ENCODE peak calls at places on chromosomes 7 and 10, in four cellular contexts. One of them, this sample, is unnamed.

GRCh38 chr10:31090894-31091607 is 59.4 kb upstream of the ZNF438 start:
- DNase-seq in IMR-90: peak
- DNase-seq in H9: no peak
- DNase-seq in mesendoderm: no peak
- DNase-seq in this sample: no peak

GRCh38 chr7:48962821-48963505 is 38.6 kb downstream of the CDC14C start:
- DNase-seq in IMR-90: no peak
- DNase-seq in mesendoderm: peak
- DNase-seq in H9: no peak
- DNase-seq in this sample: no peak

GRCh38 chr7:77251519-77251819 is 51.9 kb upstream of the FGL2 start:
- DNase-seq in IMR-90: no peak
- DNase-seq in mesendoderm: no peak
- DNase-seq in H9: no peak
- DNase-seq in this sample: no peak

GRCh38 chr7:82051641-82052040 is 281.8 kb upstream of the HGF start:
- DNase-seq in IMR-90: no peak
- DNase-seq in H9: no peak
- DNase-seq in mesendoderm: peak
- DNase-seq in this sample: no peak

GRCh38 chr10:30993155-30993554 is 38.5 kb downstream of the ZNF438 start:
- DNase-seq in IMR-90: no peak
- DNase-seq in H9: no peak
- DNase-seq in mesendoderm: no peak
- DNase-seq in this sample: no peak

GRCh38 chr10:102727037-102727818 is 12.8 kb downstream of the SFXN2 start:
- DNase-seq in mesendoderm: no peak
- DNase-seq in H9: no peak
- DNase-seq in IMR-90: no peak
- DNase-seq in this sample: no peak

GRCh38 chr7:121343302-121343701 is 14.5 kb downstream of the WNT16 start:
- DNase-seq in mesendoderm: no peak
- DNase-seq in H9: no peak
- DNase-seq in IMR-90: peak
- DNase-seq in this sample: no peak

GRCh38 chr7:158270106-158270775 is 317.4 kb downstream of the PTPRN2 start:
- DNase-seq in mesendoderm: no peak
- DNase-seq in IMR-90: no peak
- DNase-seq in H9: no peak
- DNase-seq in this sample: no peak

GRCh38 chr7:114082934-114083647 is 164.3 kb upstream of the PPP1R3A start:
- DNase-seq in mesendoderm: peak
- DNase-seq in H9: peak
- DNase-seq in IMR-90: no peak
- DNase-seq in this sample: no peak

GRCh38 chr7:17275749-17276671 is 22.4 kb upstream of the AHR start:
- DNase-seq in IMR-90: peak
- DNase-seq in H9: no peak
- DNase-seq in mesendoderm: no peak
- DNase-seq in this sample: no peak

GRCh38 chr10:78049861-78050260 is 16.2 kb downstream of the RPS24 start:
- DNase-seq in IMR-90: no peak
- DNase-seq in mesendoderm: no peak
- DNase-seq in H9: no peak
- DNase-seq in this sample: no peak

GRCh38 chr10:12397147-12397896 is 48.0 kb downstream of the CAMK1D start:
- DNase-seq in IMR-90: no peak
- DNase-seq in H9: no peak
- DNase-seq in mesendoderm: no peak
- DNase-seq in this sample: no peak

GRCh38 chr10:92880233-92880861 is 32.0 kb downstream of the EXOC6 start:
- DNase-seq in H9: no peak
- DNase-seq in mesendoderm: peak
- DNase-seq in IMR-90: peak
- DNase-seq in this sample: no peak

GRCh38 chr7:131231381-131232220 is 96.1 kb upstream of the MKLN1 start:
- DNase-seq in H9: no peak
- DNase-seq in IMR-90: peak
- DNase-seq in mesendoderm: peak
- DNase-seq in this sample: no peak

GRCh38 chr7:41003031-41003925 is 699.6 kb downstream of the INHBA start:
- DNase-seq in IMR-90: peak
- DNase-seq in H9: peak
- DNase-seq in mesendoderm: peak
- DNase-seq in this sample: peak

GRCh38 chr10:14560794-14561765 is 213.6 kb downstream of the FAM107B start:
- DNase-seq in H9: no peak
- DNase-seq in IMR-90: no peak
- DNase-seq in mesendoderm: no peak
- DNase-seq in this sample: no peak

GRCh38 chr7:64890761-64891666 is 12.1 kb upstream of the ZNF273 start:
- DNase-seq in IMR-90: no peak
- DNase-seq in H9: no peak
- DNase-seq in mesendoderm: no peak
- DNase-seq in this sample: no peak

GRCh38 chr7:29988391-29989256 is 977 bp downstream of the SCRN1 start:
- DNase-seq in mesendoderm: peak
- DNase-seq in H9: peak
- DNase-seq in IMR-90: peak
- DNase-seq in this sample: peak

GRCh38 chr10:58393317-58393716 is 8.1 kb downstream of the TFAM start:
- DNase-seq in IMR-90: peak
- DNase-seq in H9: no peak
- DNase-seq in mesendoderm: no peak
- DNase-seq in this sample: no peak

GRCh38 chr7:12756841-12757240 is 69.4 kb downstream of the ARL4A start:
- DNase-seq in mesendoderm: no peak
- DNase-seq in IMR-90: no peak
- DNase-seq in H9: no peak
- DNase-seq in this sample: no peak

GRCh38 chr10:15144788-15145187 is 23.7 kb downstream of the NMT2 start:
- DNase-seq in H9: no peak
- DNase-seq in IMR-90: peak
- DNase-seq in mesendoderm: no peak
- DNase-seq in this sample: no peak

GRCh38 chr10:57964371-57964770 is 303.3 kb downstream of the IPMK start:
- DNase-seq in mesendoderm: no peak
- DNase-seq in IMR-90: peak
- DNase-seq in H9: no peak
- DNase-seq in this sample: no peak

GRCh38 chr10:52312999-52313349 is 1.1 kb upstream of the DKK1 start:
- DNase-seq in IMR-90: peak
- DNase-seq in H9: no peak
- DNase-seq in mesendoderm: no peak
- DNase-seq in this sample: no peak

GRCh38 chr10:2836921-2837662 is 230.3 kb upstream of the PFKP start:
- DNase-seq in mesendoderm: no peak
- DNase-seq in IMR-90: no peak
- DNase-seq in H9: no peak
- DNase-seq in this sample: no peak

GRCh38 chr7:44294325-44295069 is 30.9 kb downstream of the CAMK2B start:
- DNase-seq in H9: no peak
- DNase-seq in IMR-90: no peak
- DNase-seq in mesendoderm: no peak
- DNase-seq in this sample: no peak

GRCh38 chr7:37916017-37916672 is 472 bp downstream of the SFRP4 start:
- DNase-seq in H9: peak
- DNase-seq in IMR-90: no peak
- DNase-seq in mesendoderm: peak
- DNase-seq in this sample: peak

GRCh38 chr7:136687693-136688322 is 180.6 kb upstream of the CHRM2 start:
- DNase-seq in mesendoderm: peak
- DNase-seq in H9: no peak
- DNase-seq in IMR-90: peak
- DNase-seq in this sample: no peak

GRCh38 chr7:79806161-79806734 is 328.4 kb upstream of the GNAI1 start:
- DNase-seq in mesendoderm: no peak
- DNase-seq in H9: no peak
- DNase-seq in IMR-90: peak
- DNase-seq in this sample: no peak

GRCh38 chr7:137592232-137592896 is 248.8 kb upstream of the PTN start:
- DNase-seq in mesendoderm: peak
- DNase-seq in H9: peak
- DNase-seq in IMR-90: peak
- DNase-seq in this sample: peak

GRCh38 chr10:34565934-34566333 is 249.2 kb downstream of the PARD3 start:
- DNase-seq in mesendoderm: peak
- DNase-seq in H9: no peak
- DNase-seq in IMR-90: peak
- DNase-seq in this sample: no peak

GRCh38 chr10:66982792-66983481 is 57.1 kb downstream of the LRRTM3 start:
- DNase-seq in IMR-90: no peak
- DNase-seq in H9: no peak
- DNase-seq in mesendoderm: no peak
- DNase-seq in this sample: no peak

GRCh38 chr7:2913760-2914387 is 69.8 kb upstream of the GNA12 start:
- DNase-seq in IMR-90: no peak
- DNase-seq in H9: no peak
- DNase-seq in mesendoderm: no peak
- DNase-seq in this sample: no peak

GRCh38 chr7:135414850-135415439 is 95.0 kb downstream of the CNOT4 start:
- DNase-seq in mesendoderm: peak
- DNase-seq in H9: peak
- DNase-seq in IMR-90: peak
- DNase-seq in this sample: peak

GRCh38 chr7:130135208-130136205 is 65.2 kb downstream of the KLHDC10 start:
- DNase-seq in H9: no peak
- DNase-seq in IMR-90: peak
- DNase-seq in mesendoderm: no peak
- DNase-seq in this sample: no peak

GRCh38 chr10:122051609-122052385 is 62.8 kb downstream of the TACC2 start:
- DNase-seq in IMR-90: peak
- DNase-seq in H9: peak
- DNase-seq in mesendoderm: peak
- DNase-seq in this sample: peak

GRCh38 chr7:102046373-102047117 is 229.1 kb downstream of the CUX1 start:
- DNase-seq in IMR-90: peak
- DNase-seq in H9: no peak
- DNase-seq in mesendoderm: no peak
- DNase-seq in this sample: no peak

GRCh38 chr10:103720328-103720963 is 134.9 kb downstream of the SH3PXD2A start:
- DNase-seq in mesendoderm: peak
- DNase-seq in H9: no peak
- DNase-seq in IMR-90: peak
- DNase-seq in this sample: no peak

GRCh38 chr7:122166708-122167107 is 22.7 kb upstream of the AASS start:
- DNase-seq in mesendoderm: no peak
- DNase-seq in H9: no peak
- DNase-seq in IMR-90: peak
- DNase-seq in this sample: no peak

GRCh38 chr7:76333388-76334101 is 25.2 kb downstream of the YWHAG start:
- DNase-seq in IMR-90: no peak
- DNase-seq in mesendoderm: no peak
- DNase-seq in H9: no peak
- DNase-seq in this sample: no peak

GRCh38 chr10:73810735-73811465 is 498 bp downstream of the NDST2 start:
- DNase-seq in IMR-90: no peak
- DNase-seq in mesendoderm: peak
- DNase-seq in H9: peak
- DNase-seq in this sample: peak
- H3K18ac ChIP-seq in IMR-90: no peak
- H3K18ac ChIP-seq in mesendoderm: peak
- H3K18ac ChIP-seq in H9: no peak
- H3K18ac ChIP-seq in this sample: no peak

GRCh38 chr7:19575909-19576557 is 132.8 kb downstream of the POLR1F start:
- DNase-seq in H9: no peak
- DNase-seq in mesendoderm: no peak
- DNase-seq in IMR-90: no peak
- DNase-seq in this sample: no peak

GRCh38 chr7:19567011-19567410 is 141.8 kb downstream of the POLR1F start:
- DNase-seq in IMR-90: no peak
- DNase-seq in mesendoderm: no peak
- DNase-seq in H9: no peak
- DNase-seq in this sample: no peak

DNA sequence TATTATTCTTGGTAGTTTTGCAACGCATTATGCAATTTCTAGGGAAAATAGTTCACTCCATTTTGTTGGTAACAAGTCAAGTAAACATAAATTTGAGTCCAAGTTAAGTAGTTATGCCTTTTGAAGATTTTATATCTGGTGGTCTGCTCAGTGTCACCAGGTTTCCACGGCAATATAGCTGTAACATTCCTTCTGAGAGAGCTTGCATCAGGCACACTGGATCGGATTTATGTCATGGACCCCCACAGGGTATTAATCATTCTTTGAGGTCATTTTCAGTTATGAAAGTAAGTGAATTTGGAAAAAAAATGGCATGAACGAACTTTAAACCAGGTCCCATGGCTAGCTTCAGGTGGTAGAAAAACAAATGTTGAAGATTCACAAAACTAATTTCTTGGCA is 136.3 kb downstream of the POLR1F start:
- DNase-seq in mesendoderm: no peak
- DNase-seq in IMR-90: no peak
- DNase-seq in H9: no peak
- DNase-seq in this sample: no peak
- H3K56ac ChIP-seq in mesendoderm: no peak
- H3K56ac ChIP-seq in IMR-90: no peak
- H3K56ac ChIP-seq in H9: no peak
- H3K56ac ChIP-seq in this sample: no peak

GRCh38 chr10:119409385-119409784 is 133.1 kb downstream of the RGS10 start:
- DNase-seq in mesendoderm: no peak
- DNase-seq in H9: no peak
- DNase-seq in IMR-90: no peak
- DNase-seq in this sample: no peak

GRCh38 chr10:119409906-119410305 is 132.6 kb downstream of the RGS10 start:
- DNase-seq in IMR-90: peak
- DNase-seq in mesendoderm: no peak
- DNase-seq in H9: no peak
- DNase-seq in this sample: no peak

GRCh38 chr10:119410361-119411116 is 132.0 kb downstream of the RGS10 start:
- DNase-seq in IMR-90: no peak
- DNase-seq in mesendoderm: no peak
- DNase-seq in H9: no peak
- DNase-seq in this sample: no peak

GRCh38 chr10:119408072-119408471 is 134.4 kb downstream of the RGS10 start:
- DNase-seq in mesendoderm: no peak
- DNase-seq in IMR-90: no peak
- DNase-seq in H9: no peak
- DNase-seq in this sample: no peak

DNA sequence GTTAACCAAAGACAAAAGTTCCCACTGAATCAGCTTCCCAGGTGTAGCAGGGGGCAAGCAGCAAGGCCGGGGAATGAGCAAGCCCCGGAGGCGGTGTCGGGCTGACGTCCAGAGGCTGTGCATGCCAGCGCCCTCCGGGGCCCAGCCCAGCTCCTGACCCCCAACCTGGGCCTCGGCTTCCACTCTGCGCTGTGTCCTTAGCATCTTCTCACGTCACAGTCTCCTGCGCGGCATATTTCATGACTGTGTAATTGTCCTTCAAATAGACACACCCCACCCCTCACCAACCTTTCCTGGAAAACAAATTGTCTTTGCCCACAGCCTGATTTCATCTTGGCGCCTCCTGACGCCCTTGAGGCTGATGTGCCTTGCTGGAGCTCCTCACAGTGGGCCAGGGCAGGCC is 133.5 kb downstream of the RGS10 start:
- DNase-seq in IMR-90: peak
- DNase-seq in mesendoderm: no peak
- DNase-seq in H9: no peak
- DNase-seq in this sample: no peak
- H3K18ac ChIP-seq in IMR-90: peak
- H3K18ac ChIP-seq in mesendoderm: no peak
- H3K18ac ChIP-seq in H9: no peak
- H3K18ac ChIP-seq in this sample: no peak

GRCh38 chr10:5743736-5744135 is 59.1 kb downstream of the TASOR2 start:
- DNase-seq in mesendoderm: no peak
- DNase-seq in H9: no peak
- DNase-seq in IMR-90: no peak
- DNase-seq in this sample: no peak
- H3K56ac ChIP-seq in mesendoderm: no peak
- H3K56ac ChIP-seq in H9: no peak
- H3K56ac ChIP-seq in IMR-90: no peak
- H3K56ac ChIP-seq in this sample: no peak

This sample was measured in H1.